ENCODE peak calls at places on chromosomes 13 and 19, in nine cellular contexts. X is ovary; W is breast epithelium; D is Peyer's patch; R is tibial artery; E is HFF-Myc; L is fibroblast of pulmonary artery; G is CD8-positive, alpha-beta T cell; C is WERI-Rb-1. I is an unnamed sample.

GRCh38 chr13:76019421-76020044 is 383.4 kb downstream of the LMO7 start:
- DNase-seq in G (no peak), C (peak), E (no peak), X (no peak), W (no peak), R (no peak), L (no peak), D (no peak), I (no peak)

GRCh38 chr19:33310606-33311325 is 8.4 kb upstream of the CEBPA start:
- DNase-seq in C (no peak), G (no peak), D (peak), R (no peak), E (no peak), W (no peak), X (no peak), L (no peak), I (no peak)

GRCh38 chr13:93017493-93018112 is 209.0 kb upstream of the GPC6 start:
- DNase-seq in C (no peak), R (no peak), D (no peak), E (no peak), L (no peak), G (no peak), W (no peak), X (no peak), I (no peak)

GRCh38 chr13:35475960-35476943 is at the start of gene MAB21L1:
- DNase-seq in W (peak), R (peak), E (peak), D (no peak), G (no peak), L (peak), C (peak), X (no peak), I (peak)

GRCh38 chr13:75725784-75726183 is 89.7 kb downstream of the LMO7 start:
- DNase-seq in R (no peak), W (no peak), E (no peak), D (no peak), C (no peak), L (no peak), G (no peak), X (no peak), I (no peak)

GRCh38 chr19:24140591-24140990 is 53.6 kb downstream of the ZNF254 start:
- DNase-seq in G (no peak), W (no peak), R (no peak), C (no peak), E (no peak), L (no peak), X (no peak), D (no peak), I (no peak)

GRCh38 chr19:41792513-41793413 is 3.6 kb upstream of the CEACAM3 start:
- DNase-seq in C (peak), X (no peak), G (peak), R (no peak), D (peak), L (peak), E (no peak), W (peak), I (peak)

GRCh38 chr19:12983561-12984142 is 11.6 kb upstream of the NFIX start:
- DNase-seq in L (peak), W (peak), R (peak), D (peak), G (peak), C (peak), E (no peak), X (peak), I (peak)

GRCh38 chr19:17873661-17874422 is 2.1 kb downstream of the SLC5A5 start:
- DNase-seq in R (no peak), X (no peak), G (peak), L (no peak), W (no peak), E (no peak), D (peak), C (peak), I (no peak)

GRCh38 chr19:33678796-33679195 is 57.0 kb downstream of the CHST8 start:
- DNase-seq in W (peak), X (no peak), C (no peak), L (no peak), D (no peak), R (peak), G (no peak), E (no peak), I (no peak)

GRCh38 chr19:7288977-7289376 is 5.2 kb downstream of the INSR start:
- DNase-seq in L (no peak), G (no peak), R (no peak), X (no peak), W (no peak), E (no peak), C (peak), D (no peak), I (no peak)

GRCh38 chr13:40749327-40749726 is 21.7 kb downstream of the MRPS31 start:
- DNase-seq in C (no peak), R (no peak), D (no peak), W (no peak), X (no peak), G (no peak), E (no peak), L (peak), I (no peak)

GRCh38 chr13:29448124-29448685 is 147.3 kb downstream of the SLC7A1 start:
- DNase-seq in D (no peak), W (no peak), L (no peak), R (no peak), E (no peak), G (no peak), X (no peak), C (no peak), I (no peak)

GRCh38 chr19:48480151-48480475 is 10.9 kb downstream of the CYTH2 start:
- DNase-seq in X (peak), C (no peak), D (peak), G (peak), E (no peak), W (no peak), L (no peak), R (peak), I (peak)

GRCh38 chr13:41608111-41608510 is 150.8 kb downstream of the RGCC start:
- DNase-seq in L (no peak), W (no peak), C (no peak), X (no peak), R (no peak), E (peak), D (no peak), G (no peak), I (peak)

GRCh38 chr19:33239223-33239975 is 13.7 kb upstream of the SLC7A10 start:
- DNase-seq in X (no peak), R (no peak), L (no peak), W (no peak), E (no peak), C (no peak), G (no peak), D (no peak), I (no peak)

GRCh38 chr13:25085125-25085742 is 10.7 kb upstream of the PABPC3 start:
- DNase-seq in X (no peak), E (peak), W (no peak), G (no peak), C (peak), D (no peak), R (no peak), L (peak), I (peak)

GRCh38 chr19:1852294-1852646 is 4.0 kb upstream of the REXO1 start:
- DNase-seq in D (no peak), W (no peak), C (peak), E (no peak), G (no peak), X (no peak), L (no peak), R (no peak), I (no peak)

GRCh38 chr13:23928985-23929384 is 31.7 kb upstream of the C1QTNF9B start:
- DNase-seq in G (no peak), X (no peak), C (peak), L (peak), W (no peak), E (peak), R (no peak), D (no peak), I (peak)

GRCh38 chr19:55624109-55625003 is at the start of gene ZNF784:
- DNase-seq in D (peak), L (peak), W (peak), X (peak), G (peak), R (peak), C (peak), E (peak), I (peak)

GRCh38 chr19:2456301-2456570 is 523 bp downstream of the LMNB2 start:
- DNase-seq in G (no peak), W (no peak), X (no peak), L (no peak), D (no peak), R (no peak), C (no peak), E (no peak), I (no peak)

GRCh38 chr13:79450110-79450509 is 30.8 kb upstream of the NDFIP2 start:
- DNase-seq in E (no peak), D (no peak), G (no peak), L (no peak), W (no peak), R (no peak), X (no peak), C (no peak), I (no peak)

GRCh38 chr13:20973886-20974285 is 71.3 kb upstream of the XPO4 start:
- DNase-seq in W (no peak), D (no peak), L (no peak), R (no peak), G (no peak), X (no peak), E (no peak), C (no peak), I (no peak)

GRCh38 chr19:8028951-8029491 is 23.5 kb upstream of the CCL25 start:
- DNase-seq in D (no peak), W (no peak), E (no peak), G (no peak), X (no peak), L (peak), C (peak), R (no peak), I (no peak)

GRCh38 chr13:28401303-28402056 is 93.4 kb downstream of the FLT1 start:
- DNase-seq in L (peak), E (peak), W (no peak), C (no peak), X (no peak), R (no peak), G (no peak), D (no peak), I (peak)

GRCh38 chr19:1361601-1362384 is 21.9 kb upstream of the NDUFS7 start:
- DNase-seq in L (peak), X (no peak), D (no peak), G (no peak), C (no peak), E (no peak), W (no peak), R (no peak), I (peak)

GRCh38 chr19:2694196-2694595 is 8.3 kb downstream of the GNG7 start:
- DNase-seq in L (no peak), X (no peak), R (no peak), G (no peak), W (no peak), E (no peak), D (no peak), C (no peak), I (no peak)

GRCh38 chr13:64234255-64234654 is 2818.6 kb upstream of the PCDH20 start:
- DNase-seq in G (no peak), D (no peak), E (no peak), W (no peak), C (no peak), X (no peak), L (peak), R (no peak), I (peak)

GRCh38 chr13:59532405-59532804 is 631.3 kb downstream of the DIAPH3 start:
- DNase-seq in C (no peak), X (no peak), E (no peak), D (no peak), R (no peak), G (no peak), L (no peak), W (no peak), I (no peak)

GRCh38 chr19:46317339-46317738 is 20.5 kb downstream of the HIF3A start:
- DNase-seq in C (no peak), L (no peak), D (no peak), E (no peak), G (no peak), R (no peak), W (no peak), X (no peak), I (no peak)
- H3K4me3 ChIP-seq in C (no peak), L (no peak), D (no peak), E (no peak), G (no peak), R (no peak), W (no peak), X (no peak), I (no peak)

GRCh38 chr19:5788422-5788821 is 2.5 kb downstream of the DUS3L start:
- DNase-seq in C (no peak), G (no peak), E (no peak), R (no peak), L (no peak), D (no peak), W (no peak), X (no peak), I (no peak)

GRCh38 chr19:5789201-5789795 is 1.7 kb downstream of the DUS3L start:
- DNase-seq in D (no peak), W (no peak), E (no peak), R (no peak), L (no peak), C (no peak), G (no peak), X (no peak), I (no peak)

GRCh38 chr19:5790573-5791520 is at the start of gene DUS3L:
- DNase-seq in C (peak), E (peak), D (peak), L (peak), X (peak), W (peak), R (peak), G (peak), I (peak)

GRCh38 chr19:5792224-5792623 is 1.3 kb upstream of the DUS3L start:
- DNase-seq in C (no peak), D (no peak), R (no peak), G (no peak), E (peak), L (no peak), X (no peak), W (no peak), I (peak)

DNA sequence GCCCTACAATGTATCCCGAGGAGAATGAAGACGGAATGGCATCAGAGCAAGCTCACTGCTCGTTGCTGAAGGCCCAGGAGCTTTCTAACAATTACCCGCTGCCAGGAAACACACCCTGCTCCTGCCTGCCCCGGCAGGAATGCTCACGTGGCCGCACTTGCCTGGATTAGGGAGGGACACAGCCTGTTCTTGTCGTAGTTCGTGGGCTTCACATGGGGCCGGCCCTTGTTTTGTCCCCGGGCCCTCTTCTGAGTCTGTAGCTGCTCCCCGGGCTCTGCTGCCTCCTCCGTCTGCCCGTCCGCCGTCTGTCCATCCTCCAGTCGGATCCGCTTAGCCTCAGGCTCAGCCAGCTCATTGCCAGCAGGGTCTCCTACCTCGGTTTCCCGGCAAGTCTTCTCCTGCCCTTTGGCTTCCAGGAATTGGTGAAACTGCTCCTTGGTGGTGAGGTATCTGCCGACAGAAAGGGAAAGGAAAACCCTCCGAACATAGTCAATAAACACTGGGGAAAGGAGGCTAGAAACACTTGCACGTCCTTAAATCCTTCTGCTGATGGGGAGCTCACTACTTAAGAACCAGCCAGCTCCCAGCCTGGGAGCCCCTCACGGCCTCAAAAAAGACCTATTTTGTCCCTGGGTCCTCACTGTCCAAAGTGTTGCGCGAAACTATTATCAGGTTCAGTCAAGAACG is 934 bp downstream of the DUS3L start:
- DNase-seq in D (no peak), X (no peak), W (peak), G (no peak), L (no peak), R (no peak), E (no peak), C (no peak), I (no peak)
- TF ChIP-seq CTCF in D (no peak), X (no peak), W (no peak), G (no peak), L (no peak), R (no peak), E (no peak), C (no peak), I (no peak)

GRCh38 chr19:50723069-50723468 is at the start of gene CLEC11A:
- DNase-seq in L (peak), C (no peak), D (peak), W (peak), X (peak), G (no peak), R (peak), E (peak), I (peak)
- H3K4me3 ChIP-seq in L (peak), C (peak), D (peak), W (peak), X (peak), G (peak), R (peak), E (peak), I (peak)

GRCh38 chr13:102904408-102904862 is 58.6 kb downstream of the ERCC5 start:
- DNase-seq in E (no peak), C (no peak), X (no peak), W (no peak), D (no peak), R (no peak), G (no peak), L (no peak), I (no peak)

GRCh38 chr13:102902789-102903347 is 57.0 kb downstream of the ERCC5 start:
- DNase-seq in C (no peak), E (no peak), D (no peak), L (no peak), R (no peak), W (no peak), G (no peak), X (no peak), I (no peak)

GRCh38 chr13:102901615-102902305 is 55.9 kb downstream of the ERCC5 start:
- DNase-seq in D (no peak), L (no peak), E (no peak), W (no peak), C (no peak), R (no peak), G (no peak), X (no peak), I (no peak)

GRCh38 chr13:102905905-102906304 is 60.1 kb downstream of the ERCC5 start:
- DNase-seq in E (no peak), C (no peak), X (no peak), D (no peak), W (no peak), R (no peak), L (no peak), G (no peak), I (no peak)

DNA sequence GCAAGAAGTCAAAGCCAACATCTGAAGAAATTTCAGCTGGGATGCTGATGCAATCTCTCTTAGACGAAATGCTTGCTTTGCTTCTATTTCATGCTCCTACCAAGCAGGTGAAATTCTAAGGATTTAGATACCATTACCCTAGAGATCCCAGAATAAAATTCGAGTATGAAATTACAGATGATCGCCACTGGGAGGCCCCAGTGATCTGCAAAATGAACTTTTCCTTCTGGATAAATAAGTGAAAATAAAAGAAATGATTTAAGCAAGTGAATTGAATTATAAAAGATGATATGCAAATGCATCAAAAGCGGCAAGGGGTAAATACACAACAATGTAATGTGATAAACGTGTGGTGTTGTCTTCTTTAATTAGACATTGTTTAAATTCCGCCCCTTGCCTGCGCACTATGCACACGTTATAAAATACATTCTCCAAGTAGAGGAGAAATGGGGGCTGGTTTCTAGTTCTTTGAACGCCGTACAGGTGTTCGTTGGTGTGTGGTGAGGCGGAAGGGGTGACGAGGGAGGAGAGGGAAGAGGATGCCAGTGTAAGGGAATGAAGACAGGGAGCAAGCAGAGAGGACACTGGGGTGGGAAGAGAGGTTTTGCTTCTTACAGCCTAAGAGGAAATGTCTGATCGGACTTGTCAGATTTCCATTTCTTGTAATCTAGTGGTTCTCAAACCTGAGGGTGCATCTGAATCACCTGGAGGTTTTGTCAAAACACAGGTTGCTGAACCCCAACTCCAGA is 58.0 kb downstream of the ERCC5 start:
- DNase-seq in L (peak), W (no peak), R (no peak), X (no peak), C (no peak), G (no peak), D (no peak), E (no peak), I (peak)
- TF ChIP-seq CTCF in L (peak), W (no peak), R (no peak), X (no peak), C (peak), G (no peak), D (peak), E (peak), I (peak)

DNA sequence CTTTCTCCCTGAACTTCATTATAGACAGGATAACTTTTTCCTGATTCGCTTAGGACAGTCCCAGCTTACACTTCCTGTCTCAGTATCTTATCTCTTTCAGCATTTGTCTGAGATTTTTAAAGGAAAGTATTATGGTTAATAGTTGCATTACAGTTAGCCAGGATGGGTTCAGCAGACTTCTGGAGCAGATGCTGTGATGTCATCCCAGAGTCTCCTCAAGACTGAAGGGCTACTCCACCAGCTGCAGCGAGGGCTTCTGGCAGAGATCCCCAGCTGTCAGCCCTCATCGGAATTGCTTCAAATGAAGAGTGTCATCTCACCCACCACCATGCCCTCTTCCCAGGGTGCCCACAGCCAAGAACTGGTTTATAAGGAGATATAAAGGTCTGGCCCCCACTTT is 84.3 kb downstream of the FAM216B start:
- DNase-seq in E (no peak), R (no peak), W (no peak), D (no peak), G (no peak), C (no peak), L (no peak), X (no peak), I (no peak)
- H3K4me3 ChIP-seq in E (no peak), R (no peak), W (no peak), D (no peak), G (no peak), C (no peak), L (no peak), X (no peak), I (no peak)

GRCh38 chr19:53659292-53659691 is 27.5 kb downstream of the DPRX start:
- DNase-seq in X (no peak), R (no peak), G (no peak), L (peak), W (peak), E (no peak), C (peak), D (no peak), I (no peak)
- TF ChIP-seq CTCF in X (no peak), R (no peak), G (no peak), L (no peak), W (peak), E (no peak), C (no peak), D (no peak), I (no peak)

GRCh38 chr19:38736413-38737280 is 7.6 kb downstream of the CAPN12 start:
- DNase-seq in L (no peak), X (peak), W (peak), E (no peak), D (peak), R (no peak), G (peak), C (peak), I (peak)
- H3K4me3 ChIP-seq in L (peak), X (peak), W (peak), E (no peak), D (peak), R (peak), G (peak), C (peak), I (no peak)

GRCh38 chr13:45492538-45492937 is 27.8 kb downstream of the COG3 start:
- DNase-seq in R (no peak), D (no peak), W (no peak), G (no peak), E (no peak), L (peak), X (no peak), C (no peak), I (peak)

DNA sequence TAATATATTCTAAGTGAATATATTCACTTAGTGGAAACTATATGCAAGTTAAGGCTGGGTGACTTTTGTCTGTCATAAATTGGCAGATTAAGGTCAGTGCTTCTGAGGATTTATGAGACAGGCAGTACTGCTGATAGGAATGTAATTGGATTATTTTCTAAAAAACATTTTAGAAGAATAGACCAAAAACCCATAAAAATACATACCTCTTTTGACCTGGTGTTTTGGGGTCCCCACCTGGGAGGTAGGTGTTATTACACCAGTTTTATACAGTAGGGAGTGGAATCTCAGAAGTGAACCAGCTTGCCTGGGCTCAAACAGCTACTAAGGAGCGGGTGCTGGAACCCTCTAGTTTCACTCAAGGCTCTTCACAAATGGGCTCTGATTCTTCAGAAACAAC is 25.3 kb downstream of the COG3 start:
- DNase-seq in D (no peak), L (no peak), G (peak), W (no peak), X (no peak), E (no peak), R (no peak), C (no peak), I (no peak)
- TF ChIP-seq CTCF in D (peak), L (peak), G (peak), W (no peak), X (no peak), E (no peak), R (no peak), C (peak), I (no peak)